ENCODE peak calls at places on chromosomes 1 and 21, in seven cellular contexts. E, Y, S, B, L, D and W are unnamed samples.

GRCh38 chr21:45281411-45282282 is 6.0 kb downstream of the POFUT2 start:
- DNase-seq in L (no peak), S (no peak), Y (no peak), D (no peak), E (no peak), B (peak), W (no peak)

GRCh38 chr1:39490596-39491145 is 765 bp upstream of the BMP8A start:
- DNase-seq in D (no peak), B (peak), S (peak), Y (no peak), L (no peak), E (no peak), W (no peak)

GRCh38 chr1:70779571-70779970 is 268.0 kb downstream of the PTGER3 start:
- DNase-seq in S (no peak), E (no peak), D (no peak), L (no peak), B (no peak), Y (no peak), W (peak)

GRCh38 chr1:224632381-224632871 is 16.3 kb downstream of the CNIH3 start:
- DNase-seq in L (peak), D (no peak), E (peak), Y (no peak), B (no peak), S (no peak), W (peak)

GRCh38 chr21:42040411-42041180 is 30.4 kb upstream of the ZBTB21 start:
- DNase-seq in L (peak), Y (no peak), B (no peak), E (peak), D (peak), S (no peak), W (peak)

GRCh38 chr1:171532520-171532919 is 47.2 kb downstream of the PRRC2C start:
- DNase-seq in Y (no peak), D (no peak), L (no peak), S (no peak), E (no peak), B (no peak), W (no peak)

GRCh38 chr1:159921700-159922498 is 3.4 kb downstream of the TAGLN2 start:
- DNase-seq in Y (no peak), S (no peak), B (no peak), D (no peak), L (no peak), E (peak), W (peak)

GRCh38 chr1:229671310-229671709 is 45.3 kb downstream of the URB2 start:
- DNase-seq in D (no peak), B (no peak), S (no peak), Y (no peak), L (no peak), E (no peak), W (no peak)

GRCh38 chr1:99004270-99005141 is at the start of gene PLPPR5:
- DNase-seq in D (peak), L (peak), B (peak), E (peak), Y (peak), S (peak), W (peak)

GRCh38 chr1:7374761-7375160 is 396.3 kb upstream of the VAMP3 start:
- DNase-seq in S (no peak), D (no peak), B (no peak), Y (no peak), E (no peak), L (no peak), W (no peak)

GRCh38 chr1:119068427-119068826 is 72.0 kb downstream of the WARS2 start:
- DNase-seq in B (no peak), D (no peak), S (no peak), Y (no peak), E (no peak), L (no peak), W (no peak)

GRCh38 chr1:9685833-9686232 is 34.3 kb downstream of the PIK3CD start:
- DNase-seq in E (peak), S (no peak), D (peak), Y (no peak), L (no peak), B (no peak), W (no peak)

GRCh38 chr1:192401832-192402231 is 85.0 kb downstream of the RGS21 start:
- DNase-seq in Y (no peak), S (no peak), B (no peak), E (peak), D (peak), L (no peak), W (peak)

GRCh38 chr21:39805983-39806382 is 61.0 kb downstream of the IGSF5 start:
- DNase-seq in L (no peak), B (no peak), E (no peak), D (peak), S (no peak), Y (no peak), W (no peak)

GRCh38 chr1:18458751-18459133 is 22.0 kb upstream of the KLHDC7A start:
- DNase-seq in S (no peak), D (no peak), L (no peak), E (no peak), B (no peak), Y (no peak), W (no peak)

GRCh38 chr1:87986154-87986914 is 657.7 kb downstream of the LMO4 start:
- DNase-seq in B (no peak), E (no peak), D (no peak), Y (no peak), S (no peak), L (no peak), W (no peak)

GRCh38 chr1:44542415-44543063 is 131.7 kb downstream of the TMEM53 start:
- DNase-seq in B (no peak), L (peak), Y (no peak), S (peak), E (no peak), D (no peak), W (no peak)

GRCh38 chr1:97632075-97632474 is 288.8 kb downstream of the DPYD start:
- DNase-seq in Y (no peak), D (no peak), S (no peak), L (no peak), B (no peak), E (peak), W (peak)

GRCh38 chr21:32371913-32372314 is 20.9 kb downstream of the URB1 start:
- DNase-seq in S (no peak), D (peak), B (no peak), L (no peak), E (peak), Y (no peak), W (peak)

GRCh38 chr21:35923971-35924370 is 136.4 kb downstream of the SETD4 start:
- DNase-seq in E (no peak), L (no peak), S (no peak), B (no peak), D (no peak), Y (no peak), W (no peak)

GRCh38 chr1:6421266-6421665 is 1.5 kb upstream of the HES2 start:
- DNase-seq in D (no peak), L (no peak), S (no peak), B (no peak), Y (no peak), E (no peak), W (no peak)

GRCh38 chr21:39633770-39634181 is 21.0 kb downstream of the B3GALT5 start:
- DNase-seq in Y (no peak), B (no peak), E (peak), L (no peak), D (no peak), S (no peak), W (peak)

GRCh38 chr1:240492832-240493440 is 119.0 kb downstream of the GREM2 start:
- DNase-seq in S (peak), Y (peak), D (peak), L (peak), E (peak), B (peak), W (peak)

GRCh38 chr1:12180903-12181302 is 14.1 kb downstream of the TNFRSF1B start:
- DNase-seq in L (no peak), S (no peak), Y (no peak), B (no peak), D (no peak), E (no peak), W (no peak)

DNA sequence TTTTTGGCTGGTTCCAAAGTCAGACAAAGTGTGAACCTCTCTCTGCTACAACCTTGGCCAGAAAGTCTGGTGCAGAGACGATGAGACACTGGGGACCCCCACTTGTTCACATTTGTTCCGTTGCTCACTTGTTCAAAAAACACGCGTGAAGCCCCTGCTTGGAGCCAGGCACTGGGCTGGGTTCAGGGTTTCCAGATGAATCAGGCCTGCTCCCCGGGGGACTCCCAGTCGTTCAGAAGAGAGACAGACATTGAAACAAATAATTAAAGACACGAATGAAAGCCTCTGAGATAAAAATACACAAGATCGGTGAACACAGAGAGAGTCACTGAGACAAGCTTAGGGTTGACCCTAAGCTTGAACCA is 101.5 kb upstream of the RUNX3 start:
- DNase-seq in L (no peak), B (no peak), Y (no peak), D (no peak), S (no peak), E (no peak), W (no peak)
- H3K18ac ChIP-seq in L (no peak), B (no peak), Y (no peak), D (no peak), S (no peak), E (no peak), W (no peak)

DNA sequence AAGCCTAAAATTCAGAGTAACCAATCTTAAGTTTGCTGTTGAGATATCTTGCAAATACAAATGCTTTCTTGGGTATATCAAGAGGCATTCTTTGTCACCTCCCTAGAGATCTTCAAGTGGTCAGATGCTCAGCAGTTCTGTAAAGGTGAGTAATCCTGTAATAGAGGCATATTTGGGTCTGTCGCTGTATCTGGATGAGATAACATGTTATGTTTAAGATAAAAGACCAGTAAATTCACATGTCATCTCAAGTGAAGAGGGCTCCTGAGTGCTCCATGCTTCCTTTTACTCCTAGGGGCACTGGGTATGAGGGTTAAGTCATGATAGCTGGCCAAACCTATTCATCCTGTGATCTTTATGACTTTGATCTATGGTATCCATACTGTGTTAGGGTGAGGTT is 7.5 kb downstream of the CR2 start:
- DNase-seq in B (no peak), L (peak), Y (no peak), E (no peak), D (no peak), S (no peak), W (no peak)
- H3K18ac ChIP-seq in B (no peak), L (no peak), Y (no peak), E (no peak), D (no peak), S (no peak), W (no peak)

DNA sequence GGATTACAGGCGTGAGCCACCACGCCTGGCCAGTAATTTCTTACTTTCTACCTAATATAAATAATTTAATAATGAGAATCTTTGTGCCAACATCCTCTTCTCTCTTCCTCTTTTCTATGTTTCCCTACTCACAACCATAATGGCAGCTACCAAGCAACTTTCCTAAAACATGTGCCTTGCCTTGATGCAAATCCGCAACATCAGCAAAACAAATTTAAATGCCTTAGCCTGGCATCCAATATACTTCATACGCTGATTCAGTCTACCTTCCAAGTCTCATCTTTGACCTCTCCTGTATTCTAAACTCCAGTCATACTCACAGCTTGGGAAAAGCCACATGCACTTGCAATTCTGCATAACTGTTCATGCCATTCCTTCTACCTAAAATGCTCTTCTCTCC is 141.0 kb downstream of the TGFB2 start:
- DNase-seq in E (no peak), S (no peak), L (no peak), B (no peak), D (no peak), Y (no peak), W (no peak)
- H3K18ac ChIP-seq in E (no peak), S (no peak), L (no peak), B (no peak), D (no peak), Y (no peak), W (peak)

DNA sequence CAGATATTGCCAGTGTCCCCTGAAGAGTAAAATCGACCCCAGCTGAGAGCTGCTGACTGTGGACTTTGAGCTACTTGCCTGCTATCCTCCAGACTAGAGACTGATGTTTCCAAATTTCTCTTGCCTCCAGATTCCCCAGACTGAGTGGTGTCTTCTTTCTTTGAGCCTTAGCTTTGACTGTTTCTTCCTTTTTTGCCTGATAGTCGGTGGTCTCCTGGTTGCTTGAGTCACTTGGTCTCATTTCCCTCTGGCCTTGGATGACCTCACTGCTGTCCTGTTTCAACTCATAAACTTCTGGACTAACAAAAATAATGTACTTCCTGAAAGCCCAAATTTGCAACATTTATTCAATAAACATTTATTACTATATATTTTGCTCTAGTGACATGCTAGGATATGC is 52.9 kb upstream of the DIPK1A start:
- DNase-seq in B (no peak), S (no peak), D (no peak), L (no peak), E (no peak), Y (no peak), W (peak)
- H3K18ac ChIP-seq in B (no peak), S (no peak), D (no peak), L (no peak), E (no peak), Y (no peak), W (no peak)

GRCh38 chr1:50968884-50969610 is 998 bp upstream of the CDKN2C start:
- DNase-seq in Y (no peak), E (peak), B (peak), D (peak), S (peak), L (peak), W (no peak)
- H3K18ac ChIP-seq in Y (peak), E (peak), B (no peak), D (no peak), S (no peak), L (no peak), W (peak)

GRCh38 chr1:28290851-28291250 is 31.5 kb downstream of the SESN2 start:
- DNase-seq in S (no peak), E (no peak), B (peak), Y (no peak), D (no peak), L (no peak), W (no peak)

GRCh38 chr1:28282426-28283407 is 23.4 kb downstream of the SESN2 start:
- DNase-seq in E (no peak), B (no peak), L (no peak), S (no peak), Y (no peak), D (no peak), W (no peak)

GRCh38 chr1:28288487-28288886 is 29.2 kb downstream of the SESN2 start:
- DNase-seq in B (no peak), S (no peak), E (no peak), D (peak), Y (no peak), L (no peak), W (no peak)

GRCh38 chr1:28291711-28292110 is 32.4 kb downstream of the SESN2 start:
- DNase-seq in B (no peak), D (no peak), E (no peak), L (no peak), Y (no peak), S (no peak), W (no peak)

GRCh38 chr1:28287315-28287714 is 28.0 kb downstream of the SESN2 start:
- DNase-seq in B (no peak), Y (no peak), S (no peak), D (no peak), E (no peak), L (no peak), W (no peak)
- H3K18ac ChIP-seq in B (no peak), Y (no peak), S (no peak), D (no peak), E (no peak), L (no peak), W (no peak)

DNA sequence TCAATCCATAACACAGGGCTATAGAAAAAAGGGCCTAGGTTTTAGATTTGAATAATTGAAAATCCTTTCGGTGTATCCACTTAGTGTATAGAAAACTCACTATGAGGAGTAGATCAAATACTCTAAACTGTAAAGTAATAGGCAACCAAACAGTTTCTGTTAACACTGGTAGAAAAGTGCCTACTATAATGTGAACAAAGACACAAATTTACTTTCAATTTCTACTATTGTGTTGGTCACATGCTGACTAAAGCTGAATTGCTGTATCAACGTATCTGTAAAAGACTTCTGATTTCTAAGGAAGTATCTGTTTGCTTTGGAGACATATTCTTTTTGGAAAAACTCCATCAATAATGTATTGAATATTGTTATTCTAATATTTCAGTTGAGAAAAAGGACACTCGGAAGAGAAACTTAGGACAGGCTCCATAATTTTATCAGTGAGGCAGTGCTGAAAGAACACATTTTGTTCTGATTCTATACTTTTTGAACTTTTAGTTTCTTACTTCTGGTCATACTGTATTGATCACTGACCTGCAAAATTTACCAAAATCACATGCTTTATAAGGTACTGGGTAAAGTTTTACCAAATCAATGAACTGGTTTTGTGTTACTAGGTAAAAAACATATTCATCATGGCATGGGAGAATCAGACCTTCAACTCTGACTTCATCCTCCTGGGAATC is at the start of gene OR2M5:
- DNase-seq in L (no peak), S (no peak), E (no peak), B (no peak), D (no peak), Y (no peak), W (no peak)
- H3K18ac ChIP-seq in L (no peak), S (no peak), E (no peak), B (no peak), D (no peak), Y (no peak), W (no peak)

GRCh38 chr1:227622739-227623475 is 59.6 kb downstream of the ZNF678 start:
- DNase-seq in D (peak), B (no peak), L (peak), S (no peak), E (no peak), Y (no peak), W (no peak)
- H3K18ac ChIP-seq in D (no peak), B (no peak), L (no peak), S (no peak), E (no peak), Y (no peak), W (no peak)